ENCODE peak calls at places on chromosomes 3 and 15, in four cellular contexts. One of them, this sample, is unnamed.

GRCh38 chr15:83209333-83209732 is 1.7 kb upstream of the HDGFL3 start:
- DNase-seq in BJ: no peak
- DNase-seq in fibroblast of lung: no peak
- DNase-seq in H1: no peak
- DNase-seq in this sample: no peak

GRCh38 chr3:99324854-99325253 is 313.5 kb upstream of the COL8A1 start:
- DNase-seq in BJ: no peak
- DNase-seq in fibroblast of lung: no peak
- DNase-seq in H1: no peak
- DNase-seq in this sample: no peak

GRCh38 chr15:79682851-79683288 is 213.9 kb downstream of the MTHFS start:
- DNase-seq in BJ: peak
- DNase-seq in fibroblast of lung: peak
- DNase-seq in H1: no peak
- DNase-seq in this sample: peak

GRCh38 chr3:67077656-67078055 is 79.5 kb downstream of the KBTBD8 start:
- DNase-seq in BJ: no peak
- DNase-seq in fibroblast of lung: peak
- DNase-seq in H1: no peak
- DNase-seq in this sample: peak

GRCh38 chr3:52721002-52721741 is 15.3 kb downstream of the SPCS1 start:
- DNase-seq in BJ: no peak
- DNase-seq in fibroblast of lung: no peak
- DNase-seq in H1: no peak
- DNase-seq in this sample: no peak

GRCh38 chr3:45215466-45215865 is 10.6 kb downstream of the TMEM158 start:
- DNase-seq in BJ: no peak
- DNase-seq in fibroblast of lung: no peak
- DNase-seq in H1: no peak
- DNase-seq in this sample: no peak

GRCh38 chr3:57557088-57557537 is 1.0 kb downstream of the PDE12 start:
- DNase-seq in BJ: no peak
- DNase-seq in fibroblast of lung: peak
- DNase-seq in H1: no peak
- DNase-seq in this sample: no peak

GRCh38 chr3:108342829-108343478 is 46.6 kb downstream of the HHLA2 start:
- DNase-seq in BJ: no peak
- DNase-seq in fibroblast of lung: peak
- DNase-seq in H1: no peak
- DNase-seq in this sample: peak

GRCh38 chr3:150117076-150117475 is 146.4 kb upstream of the PFN2 start:
- DNase-seq in BJ: no peak
- DNase-seq in fibroblast of lung: no peak
- DNase-seq in H1: no peak
- DNase-seq in this sample: no peak

GRCh38 chr15:60865507-60865906 is 363.6 kb downstream of the RORA start:
- DNase-seq in BJ: no peak
- DNase-seq in fibroblast of lung: no peak
- DNase-seq in H1: no peak
- DNase-seq in this sample: peak

GRCh38 chr15:71359246-71359645 is 244.0 kb downstream of the THSD4 start:
- DNase-seq in BJ: no peak
- DNase-seq in fibroblast of lung: no peak
- DNase-seq in H1: no peak
- DNase-seq in this sample: no peak

GRCh38 chr3:72694398-72694797 is 153.8 kb downstream of the SHQ1 start:
- DNase-seq in BJ: no peak
- DNase-seq in fibroblast of lung: peak
- DNase-seq in H1: no peak
- DNase-seq in this sample: peak

GRCh38 chr3:160129459-160130061 is 95.7 kb upstream of the C3orf80 start:
- DNase-seq in BJ: peak
- DNase-seq in fibroblast of lung: peak
- DNase-seq in H1: no peak
- DNase-seq in this sample: peak

GRCh38 chr3:108036984-108037741 is 53.7 kb downstream of the CD47 start:
- DNase-seq in BJ: peak
- DNase-seq in fibroblast of lung: peak
- DNase-seq in H1: no peak
- DNase-seq in this sample: peak

GRCh38 chr15:97875513-97876285 is 84.8 kb upstream of the ARRDC4 start:
- DNase-seq in BJ: no peak
- DNase-seq in fibroblast of lung: no peak
- DNase-seq in H1: no peak
- DNase-seq in this sample: no peak
- H3K4me3 ChIP-seq in BJ: no peak
- H3K4me3 ChIP-seq in fibroblast of lung: no peak
- H3K4me3 ChIP-seq in H1: no peak
- H3K4me3 ChIP-seq in this sample: no peak

DNA sequence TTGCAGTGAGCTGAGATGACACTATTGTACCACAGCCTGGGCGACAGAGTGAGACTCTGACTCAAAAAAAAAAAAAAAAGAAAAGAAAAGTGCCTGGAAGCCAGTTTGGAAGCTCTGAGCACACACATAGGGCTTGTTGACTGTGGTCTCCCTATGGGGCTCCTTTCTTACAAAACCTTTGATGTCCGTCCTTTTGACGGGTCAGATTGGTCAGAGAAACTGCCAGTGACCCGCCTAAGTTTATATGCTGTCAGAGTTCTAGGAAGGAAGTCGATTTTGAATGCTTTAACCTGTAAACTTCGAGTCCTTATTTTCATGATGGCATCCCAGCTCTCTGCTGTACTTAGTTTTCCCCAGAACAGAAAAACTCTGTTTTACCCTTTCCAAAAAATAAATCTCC is 72.0 kb downstream of the LMLN start:
- DNase-seq in BJ: no peak
- DNase-seq in fibroblast of lung: no peak
- DNase-seq in H1: no peak
- DNase-seq in this sample: no peak
- TF ChIP-seq CTCF in BJ: no peak
- TF ChIP-seq CTCF in fibroblast of lung: no peak
- TF ChIP-seq CTCF in H1: no peak
- TF ChIP-seq CTCF in this sample: no peak

GRCh38 chr15:98549003-98549402 is 99.3 kb upstream of the IGF1R start:
- DNase-seq in BJ: no peak
- DNase-seq in fibroblast of lung: no peak
- DNase-seq in H1: no peak
- DNase-seq in this sample: no peak
- H3K4me3 ChIP-seq in BJ: peak
- H3K4me3 ChIP-seq in fibroblast of lung: peak
- H3K4me3 ChIP-seq in H1: peak
- H3K4me3 ChIP-seq in this sample: peak

GRCh38 chr3:31981206-31982181 is at the start of the genes OSBPL10 and ZNF860:
- DNase-seq in BJ: peak
- DNase-seq in fibroblast of lung: peak
- DNase-seq in H1: peak
- DNase-seq in this sample: peak
- TF ChIP-seq CTCF in BJ: peak
- TF ChIP-seq CTCF in fibroblast of lung: no peak
- TF ChIP-seq CTCF in H1: no peak
- TF ChIP-seq CTCF in this sample: no peak

GRCh38 chr15:73992594-73992898 is 451 bp upstream of the STOML1 start:
- DNase-seq in BJ: no peak
- DNase-seq in fibroblast of lung: no peak
- DNase-seq in H1: no peak
- DNase-seq in this sample: no peak
- H3K4me3 ChIP-seq in BJ: no peak
- H3K4me3 ChIP-seq in fibroblast of lung: no peak
- H3K4me3 ChIP-seq in H1: no peak
- H3K4me3 ChIP-seq in this sample: no peak

GRCh38 chr3:43621406-43621973 is 321 bp downstream of the ANO10 start:
- DNase-seq in BJ: no peak
- DNase-seq in fibroblast of lung: no peak
- DNase-seq in H1: no peak
- DNase-seq in this sample: no peak

GRCh38 chr3:43619593-43619992 is 2.2 kb downstream of the ANO10 start:
- DNase-seq in BJ: no peak
- DNase-seq in fibroblast of lung: no peak
- DNase-seq in H1: no peak
- DNase-seq in this sample: no peak

GRCh38 chr3:43624619-43625305 is 3.0 kb upstream of the ANO10 start:
- DNase-seq in BJ: no peak
- DNase-seq in fibroblast of lung: no peak
- DNase-seq in H1: no peak
- DNase-seq in this sample: no peak

GRCh38 chr3:43620953-43621405 is 832 bp downstream of the ANO10 start:
- DNase-seq in BJ: no peak
- DNase-seq in fibroblast of lung: peak
- DNase-seq in H1: no peak
- DNase-seq in this sample: no peak

DNA sequence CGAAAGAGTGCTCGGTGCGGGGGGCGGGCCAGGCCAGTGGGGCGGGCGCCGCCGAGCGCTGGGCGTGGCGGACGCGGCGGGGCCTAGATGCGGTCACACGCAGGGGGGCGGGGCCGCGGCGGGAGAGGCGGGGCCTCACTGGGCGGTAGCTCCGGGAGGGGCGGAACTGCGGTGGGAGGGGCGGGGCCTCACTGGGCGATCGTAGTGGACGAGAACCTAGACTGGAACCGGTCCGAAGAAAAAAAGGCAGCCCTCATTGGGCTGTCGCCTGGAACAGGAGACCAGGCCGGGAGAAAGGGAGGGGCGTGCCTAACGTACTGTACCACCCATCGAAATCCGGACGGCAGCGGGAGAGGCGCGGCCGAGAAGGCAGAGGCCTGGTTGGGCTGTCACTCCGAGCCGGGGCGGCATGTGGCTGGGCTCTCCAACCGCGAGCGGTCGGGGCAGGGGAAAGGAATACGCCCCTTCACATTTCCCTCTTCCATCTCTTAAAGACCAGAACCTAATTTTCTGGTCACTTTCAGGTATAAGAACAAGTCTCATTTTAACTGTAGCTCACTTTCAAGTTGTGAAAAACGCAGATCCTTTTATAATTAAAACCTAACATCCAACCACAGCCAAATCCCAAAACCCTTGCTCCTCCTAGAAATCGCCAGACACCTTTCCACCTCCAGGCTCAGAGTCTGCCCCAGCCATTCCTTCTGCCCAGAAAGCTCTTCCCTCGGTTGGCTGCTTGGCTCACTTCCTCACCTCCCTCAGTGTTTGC is at the start of gene ANO10:
- DNase-seq in BJ: peak
- DNase-seq in fibroblast of lung: peak
- DNase-seq in H1: peak
- DNase-seq in this sample: peak
- TF ChIP-seq CTCF in BJ: no peak
- TF ChIP-seq CTCF in fibroblast of lung: no peak
- TF ChIP-seq CTCF in H1: no peak
- TF ChIP-seq CTCF in this sample: no peak

GRCh38 chr15:31086344-31086743 is 15.2 kb downstream of the TRPM1 start:
- DNase-seq in BJ: no peak
- DNase-seq in fibroblast of lung: no peak
- DNase-seq in H1: no peak
- DNase-seq in this sample: no peak

GRCh38 chr15:31088672-31089360 is 12.7 kb downstream of the TRPM1 start:
- DNase-seq in BJ: no peak
- DNase-seq in fibroblast of lung: no peak
- DNase-seq in H1: no peak
- DNase-seq in this sample: no peak

GRCh38 chr15:31091531-31091930 is 10.0 kb downstream of the TRPM1 start:
- DNase-seq in BJ: peak
- DNase-seq in fibroblast of lung: peak
- DNase-seq in H1: peak
- DNase-seq in this sample: peak

GRCh38 chr15:31090741-31091140 is 10.8 kb downstream of the TRPM1 start:
- DNase-seq in BJ: no peak
- DNase-seq in fibroblast of lung: no peak
- DNase-seq in H1: no peak
- DNase-seq in this sample: no peak

GRCh38 chr15:31089361-31090047 is 12.0 kb downstream of the TRPM1 start:
- DNase-seq in BJ: no peak
- DNase-seq in fibroblast of lung: no peak
- DNase-seq in H1: peak
- DNase-seq in this sample: no peak
- H3K4me3 ChIP-seq in BJ: no peak
- H3K4me3 ChIP-seq in fibroblast of lung: no peak
- H3K4me3 ChIP-seq in H1: no peak
- H3K4me3 ChIP-seq in this sample: no peak

This sample was measured in AG09309.